ENCODE peak calls at places on chromosomes 7 and 10, in six cellular contexts. U, K, N, Y, W and A are unnamed samples.

GRCh38 chr7:152085116-152085515 is 59.6 kb downstream of the GALNT11 start:
- DNase-seq in U (no peak), K (no peak), N (no peak), Y (no peak), W (no peak), A (no peak)

GRCh38 chr7:134996097-134996550 is 9.8 kb downstream of the AGBL3 start:
- DNase-seq in U (no peak), K (peak; percentile 26), N (no peak), Y (peak; percentile 5), W (peak; percentile 10), A (peak; percentile 35)

GRCh38 chr7:44385384-44386138 is 60.2 kb upstream of the CAMK2B start:
- DNase-seq in U (no peak), K (no peak), N (no peak), Y (no peak), W (no peak), A (no peak)

GRCh38 chr7:142808802-142809583 is 38.2 kb downstream of the PRSS2 start:
- DNase-seq in U (peak; percentile 88), K (no peak), N (no peak), Y (no peak), W (no peak), A (peak; percentile 73)

GRCh38 chr10:114905450-114905849 is 32.5 kb upstream of the TRUB1 start:
- DNase-seq in U (no peak), K (no peak), N (no peak), Y (peak; percentile 63), W (no peak), A (no peak)

GRCh38 chr7:157674715-157675426 is 338.1 kb downstream of the DNAJB6 start:
- DNase-seq in U (peak; percentile 34), K (no peak), N (no peak), Y (no peak), W (no peak), A (no peak)

GRCh38 chr10:484441-484924 is 205.0 kb downstream of the DIP2C start:
- DNase-seq in U (no peak), K (peak; percentile 19), N (no peak), Y (no peak), W (no peak), A (no peak)

GRCh38 chr10:124249812-124250432 is 156.5 kb upstream of the CHST15 start:
- DNase-seq in U (no peak), K (no peak), N (no peak), Y (no peak), W (no peak), A (no peak)

GRCh38 chr10:1124796-1125195 is 68.6 kb downstream of the WDR37 start:
- DNase-seq in U (no peak), K (no peak), N (no peak), Y (no peak), W (no peak), A (no peak)

GRCh38 chr10:95336702-95337101 is 45.9 kb upstream of the PDLIM1 start:
- DNase-seq in U (no peak), K (no peak), N (no peak), Y (no peak), W (no peak), A (no peak)

GRCh38 chr10:22379059-22379458 is 33.8 kb downstream of the SPAG6 start:
- DNase-seq in U (no peak), K (no peak), N (no peak), Y (no peak), W (no peak), A (peak; percentile 13)

GRCh38 chr10:123034332-123034731 is 25.5 kb downstream of the ACADSB start:
- DNase-seq in U (no peak), K (no peak), N (no peak), Y (no peak), W (peak; percentile 11), A (no peak)

GRCh38 chr10:116744163-116744788 is 1.9 kb upstream of the HSPA12A start:
- DNase-seq in U (no peak), K (no peak), N (no peak), Y (no peak), W (no peak), A (no peak)

GRCh38 chr10:49047128-49047639 is 68.1 kb downstream of the VSTM4 start:
- DNase-seq in U (no peak), K (no peak), N (no peak), Y (no peak), W (no peak), A (no peak)

GRCh38 chr7:132311747-132312146 is 264.5 kb downstream of the PLXNA4 start:
- DNase-seq in U (no peak), K (no peak), N (no peak), Y (no peak), W (no peak), A (no peak)

GRCh38 chr10:121553861-121554264 is 44.4 kb downstream of the FGFR2 start:
- DNase-seq in U (no peak), K (no peak), N (no peak), Y (no peak), W (peak; percentile 40), A (no peak)

GRCh38 chr10:17981766-17982380 is 30.2 kb downstream of the SLC39A12 start:
- DNase-seq in U (no peak), K (peak; percentile 66), N (no peak), Y (peak; percentile 35), W (peak; percentile 17), A (no peak)

GRCh38 chr7:38630720-38631673 is at the start of gene AMPH:
- DNase-seq in U (no peak), K (peak; percentile 68), N (no peak), Y (peak; percentile 10), W (peak; percentile 57), A (peak; percentile 18)

GRCh38 chr10:68153473-68154210 is 44.4 kb downstream of the MYPN start:
- DNase-seq in U (no peak), K (peak; percentile 95), N (no peak), Y (peak; percentile 99), W (peak; percentile 85), A (no peak)

GRCh38 chr10:47372726-47373125 is 11.4 kb downstream of the ZNF488 start:
- DNase-seq in U (no peak), K (no peak), N (no peak), Y (no peak), W (no peak), A (no peak)

GRCh38 chr10:110457851-110458582 is 39.7 kb upstream of the DUSP5 start:
- DNase-seq in U (no peak), K (no peak), N (no peak), Y (no peak), W (no peak), A (no peak)

GRCh38 chr7:156823441-156823840 is 69.5 kb downstream of the LMBR1 start:
- DNase-seq in U (no peak), K (peak; percentile 19), N (no peak), Y (no peak), W (no peak), A (no peak)

GRCh38 chr7:151245360-151246160 is 2.9 kb downstream of the SMARCD3 start:
- DNase-seq in U (peak; percentile 60), K (peak; percentile 33), N (peak; percentile 75), Y (no peak), W (peak; percentile 83), A (peak; percentile 91)

GRCh38 chr7:130940907-130941306 is 206.9 kb upstream of the KLF14 start:
- DNase-seq in U (no peak), K (no peak), N (no peak), Y (no peak), W (no peak), A (no peak)

GRCh38 chr10:71981024-71981867 is 17.1 kb downstream of the CHST3 start:
- DNase-seq in U (no peak), K (peak; percentile 61), N (peak; percentile 71), Y (no peak), W (no peak), A (no peak)

GRCh38 chr7:133510326-133511055 is 257.6 kb downstream of the EXOC4 start:
- DNase-seq in U (no peak), K (peak; percentile 14), N (no peak), Y (no peak), W (peak; percentile 57), A (no peak)

GRCh38 chr10:3295501-3296005 is 123.0 kb upstream of the PITRM1 start:
- DNase-seq in U (no peak), K (no peak), N (no peak), Y (no peak), W (no peak), A (no peak)

GRCh38 chr10:84429926-84430520 is 101.6 kb downstream of the CCSER2 start:
- DNase-seq in U (peak; percentile 63), K (peak; percentile 61), N (peak; percentile 51), Y (peak; percentile 68), W (peak; percentile 70), A (peak; percentile 48)

GRCh38 chr10:98971464-98971863 is 264.2 kb downstream of the HPSE2 start:
- DNase-seq in U (no peak), K (no peak), N (no peak), Y (no peak), W (no peak), A (no peak)

GRCh38 chr7:100719523-100720319 is 547 bp upstream of the EPO start:
- DNase-seq in U (no peak), K (peak; percentile 45), N (no peak), Y (peak; percentile 64), W (no peak), A (no peak)
- TF ChIP-seq CTCF in U (no peak), K (peak; percentile 35), N (no peak), Y (peak; percentile 55), W (peak; percentile 24), A (no peak)

DNA sequence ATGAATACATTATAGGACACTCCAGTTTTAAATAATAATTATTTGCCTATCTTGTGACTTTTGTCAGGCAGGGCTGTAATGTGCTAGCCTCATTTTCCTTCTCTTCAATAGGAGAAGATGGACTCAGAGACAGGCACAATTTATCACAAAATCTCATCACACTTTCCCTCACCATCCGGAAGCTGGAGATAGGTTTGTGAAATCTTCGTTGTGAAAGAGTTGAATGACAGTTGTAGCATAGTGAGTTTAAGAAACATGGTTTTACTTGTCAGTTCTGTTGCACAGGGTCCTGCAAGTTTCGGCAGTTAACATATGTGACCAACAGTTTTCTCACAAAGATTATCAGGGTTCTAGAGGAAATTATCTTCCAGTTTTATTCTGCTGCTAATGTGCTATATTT is 37.7 kb upstream of the MAP3K8 start:
- DNase-seq in U (no peak), K (no peak), N (no peak), Y (no peak), W (no peak), A (no peak)
- TF ChIP-seq CTCF in U (no peak), K (no peak), N (no peak), Y (no peak), W (no peak), A (no peak)

GRCh38 chr7:81926154-81926553 is 156.3 kb upstream of the HGF start:
- DNase-seq in U (no peak), K (no peak), N (no peak), Y (no peak), W (no peak), A (no peak)
- TF ChIP-seq CTCF in U (no peak), K (no peak), N (no peak), Y (no peak), W (no peak), A (no peak)

GRCh38 chr10:73261362-73261995 is 9.0 kb upstream of the MRPS16 start:
- DNase-seq in U (no peak), K (no peak), N (no peak), Y (no peak), W (no peak), A (no peak)

GRCh38 chr10:73262105-73262730 is 9.8 kb upstream of the MRPS16 start:
- DNase-seq in U (no peak), K (peak; percentile 73), N (no peak), Y (peak; percentile 87), W (no peak), A (no peak)

GRCh38 chr10:73264423-73264822 is 12.0 kb upstream of the MRPS16 start:
- DNase-seq in U (no peak), K (no peak), N (no peak), Y (no peak), W (no peak), A (no peak)

GRCh38 chr10:73262880-73263279 is 10.4 kb upstream of the MRPS16 start:
- DNase-seq in U (no peak), K (no peak), N (no peak), Y (no peak), W (no peak), A (no peak)

GRCh38 chr10:73263948-73264347 is 11.5 kb upstream of the MRPS16 start:
- DNase-seq in U (no peak), K (peak; percentile 43), N (no peak), Y (peak; percentile 41), W (peak; percentile 11), A (peak; percentile 24)
- TF ChIP-seq CTCF in U (no peak), K (peak; percentile 52), N (no peak), Y (peak; percentile 80), W (peak; percentile 61), A (peak; percentile 39)